ENCODE peak calls at places on chromosomes 5 and 9, in eight cellular contexts. W is kidney epithelial cell, D is mammary epithelial cell, Z is A549, E is tibial artery, K is fibroblast of lung, O is IMR-90, M is Peyer's patch. S is an unnamed sample.

GRCh38 chr9:100472725-100473261 is at the start of gene TMEFF1:
- DNase-seq in W (no peak), D (peak; percentile 5), Z (peak; percentile 17), E (no peak), K (no peak), O (peak; percentile 26), M (no peak), S (peak; percentile 41)

GRCh38 chr5:76953551-76954382 is 922 bp downstream of the CRHBP start:
- DNase-seq in W (no peak), D (peak; percentile 33), Z (peak; percentile 11), E (no peak), K (peak; percentile 23), O (no peak), M (no peak), S (peak; percentile 46)

GRCh38 chr5:131280417-131280816 is 16.6 kb downstream of the CDC42SE2 start:
- DNase-seq in W (no peak), D (no peak), Z (no peak), E (no peak), K (peak; percentile 29), O (no peak), M (no peak), S (no peak)

GRCh38 chr5:2751592-2752021 is at the start of gene IRX2:
- DNase-seq in W (peak; percentile 21), D (peak; percentile 96), Z (peak; percentile 69), E (no peak), K (peak; percentile 84), O (peak; percentile 59), M (no peak), S (no peak)

GRCh38 chr9:111036068-111036789 is 2.0 kb downstream of the LPAR1 start:
- DNase-seq in W (no peak), D (peak; percentile 48), Z (peak; percentile 34), E (peak; percentile 80), K (peak; percentile 75), O (peak; percentile 68), M (peak; percentile 85), S (peak; percentile 81)

GRCh38 chr5:61964199-61964598 is 341.8 kb upstream of the KIF2A start:
- DNase-seq in W (peak; percentile 14), D (peak; percentile 38), Z (no peak), E (no peak), K (peak; percentile 40), O (peak; percentile 15), M (no peak), S (no peak)

GRCh38 chr5:15695171-15695676 is 195.2 kb downstream of the FBXL7 start:
- DNase-seq in W (no peak), D (no peak), Z (no peak), E (no peak), K (peak; percentile 36), O (peak; percentile 50), M (no peak), S (no peak)

GRCh38 chr5:132270706-132271105 is 13.2 kb downstream of the PDLIM4 start:
- DNase-seq in W (no peak), D (no peak), Z (no peak), E (no peak), K (no peak), O (no peak), M (peak; percentile 42), S (no peak)

GRCh38 chr5:61535828-61536227 is 203.8 kb downstream of the ZSWIM6 start:
- DNase-seq in W (no peak), D (no peak), Z (no peak), E (no peak), K (no peak), O (no peak), M (no peak), S (no peak)

GRCh38 chr9:82038897-82039296 is 50.3 kb downstream of the SPATA31D1 start:
- DNase-seq in W (no peak), D (no peak), Z (no peak), E (no peak), K (no peak), O (no peak), M (no peak), S (no peak)
- H3K4me3 ChIP-seq in W (no peak overlapping the region), D (no peak overlapping the region), Z (no peak overlapping the region), E (no peak overlapping the region), K (no peak overlapping the region), O (no peak overlapping the region), M (no peak overlapping the region), S (no peak overlapping the region)

DNA sequence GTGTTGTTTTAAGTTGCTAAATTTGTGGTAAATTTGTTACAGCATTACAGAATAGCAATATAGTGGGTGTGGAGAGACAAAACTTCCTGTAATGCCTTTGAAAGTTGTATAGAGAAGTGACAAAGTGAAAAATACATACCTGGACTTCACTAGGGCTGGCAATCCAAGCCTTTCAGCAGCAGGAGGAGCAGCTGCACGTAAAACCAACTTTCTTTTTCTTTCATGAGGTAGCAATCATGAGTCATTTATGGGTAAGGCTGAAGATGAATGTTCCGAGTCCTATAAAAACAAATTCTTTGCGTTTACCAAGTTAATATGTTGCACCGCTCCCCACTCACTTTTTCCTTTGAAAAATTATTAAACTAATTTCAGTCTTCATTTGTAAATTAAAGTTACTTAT is 1138.2 kb downstream of the TAF11L14 start:
- DNase-seq in W (peak; percentile 29), D (peak; percentile 76), Z (peak; percentile 37), E (no peak), K (no peak), O (no peak), M (no peak), S (no peak)
- TF ChIP-seq CTCF in W (peak; percentile 67), D (peak; percentile 58), Z (peak; percentile 35), E (no peak), K (no peak), O (no peak), M (no peak), S (no peak)

GRCh38 chr5:7397005-7397546 is 1.1 kb downstream of the ADCY2 start:
- DNase-seq in W (no peak), D (no peak), Z (no peak), E (no peak), K (no peak), O (no peak), M (no peak), S (no peak)

GRCh38 chr5:7396169-7397004 is 449 bp downstream of the ADCY2 start:
- DNase-seq in W (no peak), D (no peak), Z (no peak), E (no peak), K (no peak), O (no peak), M (no peak), S (peak; percentile 32)

GRCh38 chr5:7393921-7394799 is 1.8 kb upstream of the ADCY2 start:
- DNase-seq in W (no peak), D (no peak), Z (no peak), E (no peak), K (no peak), O (no peak), M (no peak), S (no peak)

GRCh38 chr5:7395432-7396168 is at the start of gene ADCY2:
- DNase-seq in W (no peak), D (no peak), Z (no peak), E (no peak), K (no peak), O (no peak), M (no peak), S (no peak)

GRCh38 chr5:7394889-7395431 is 978 bp upstream of the ADCY2 start:
- DNase-seq in W (no peak), D (no peak), Z (no peak), E (no peak), K (no peak), O (no peak), M (no peak), S (no peak)
- H3K4me3 ChIP-seq in W (no peak overlapping the region), D (no peak overlapping the region), Z (no peak overlapping the region), E (peak overlapping the region; percentile 51), K (no peak overlapping the region), O (no peak overlapping the region), M (no peak overlapping the region), S (no peak overlapping the region)

DNA sequence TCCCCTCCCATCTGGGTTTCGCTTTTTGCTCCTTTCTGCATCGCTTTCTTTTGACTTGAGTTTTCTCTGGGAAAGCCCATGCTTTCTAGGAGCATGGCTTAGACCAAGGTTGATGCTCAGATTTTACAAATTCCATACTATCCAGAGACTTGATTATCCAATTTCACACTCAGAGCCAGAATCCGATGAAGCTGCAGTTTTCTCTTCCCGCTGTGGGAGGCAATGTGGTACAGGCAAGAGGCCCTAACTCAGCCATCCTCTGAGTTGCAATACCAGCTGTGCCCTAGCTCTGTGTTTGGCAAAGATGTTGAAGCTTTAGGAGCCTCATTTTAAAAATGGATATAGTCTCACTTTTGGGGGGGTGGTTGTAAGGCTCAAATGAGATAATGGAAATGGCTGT is 85.1 kb downstream of the BRINP1 start:
- DNase-seq in W (no peak), D (no peak), Z (peak; percentile 17), E (no peak), K (no peak), O (no peak), M (no peak), S (no peak)
- TF ChIP-seq CTCF in W (peak; percentile 32), D (no peak), Z (no peak), E (peak; percentile 9), K (no peak), O (no peak), M (no peak), S (no peak)